ENCODE peak calls at places on chromosomes 1 and 21, in seven cellular contexts. One of them, this sample, is unnamed.

GRCh38 chr21:34703566-34703965 is 34.8 kb downstream of the CLIC6 start:
- DNase-seq in right atrium auricular region: no peak
- DNase-seq in GM23338: no peak
- DNase-seq in aorta: no peak
- DNase-seq in mammary epithelial cell: no peak
- DNase-seq in hepatocyte: no peak
- DNase-seq in upper lobe of right lung: no peak
- DNase-seq in this sample: no peak

GRCh38 chr1:23622284-23622683 is 63.0 kb upstream of the ID3 start:
- DNase-seq in right atrium auricular region: no peak
- DNase-seq in GM23338: no peak
- DNase-seq in aorta: no peak
- DNase-seq in mammary epithelial cell: no peak
- DNase-seq in hepatocyte: no peak
- DNase-seq in upper lobe of right lung: no peak
- DNase-seq in this sample: no peak

GRCh38 chr1:169475806-169476205 is 9.9 kb downstream of the SLC19A2 start:
- DNase-seq in right atrium auricular region: no peak
- DNase-seq in GM23338: no peak
- DNase-seq in aorta: no peak
- DNase-seq in mammary epithelial cell: no peak
- DNase-seq in hepatocyte: no peak
- DNase-seq in upper lobe of right lung: no peak
- DNase-seq in this sample: no peak

GRCh38 chr1:30793209-30793608 is 35.6 kb upstream of the LAPTM5 start:
- DNase-seq in right atrium auricular region: no peak
- DNase-seq in GM23338: no peak
- DNase-seq in aorta: no peak
- DNase-seq in mammary epithelial cell: no peak
- DNase-seq in hepatocyte: no peak
- DNase-seq in upper lobe of right lung: no peak
- DNase-seq in this sample: no peak

GRCh38 chr1:169762699-169763098 is 28.8 kb upstream of the SELE start:
- DNase-seq in right atrium auricular region: no peak
- DNase-seq in GM23338: no peak
- DNase-seq in aorta: no peak
- DNase-seq in mammary epithelial cell: no peak
- DNase-seq in hepatocyte: no peak
- DNase-seq in upper lobe of right lung: no peak
- DNase-seq in this sample: no peak

GRCh38 chr1:11412166-11412565 is 66.8 kb upstream of the DISP3 start:
- DNase-seq in right atrium auricular region: no peak
- DNase-seq in GM23338: no peak
- DNase-seq in aorta: no peak
- DNase-seq in mammary epithelial cell: no peak
- DNase-seq in hepatocyte: no peak
- DNase-seq in upper lobe of right lung: no peak
- DNase-seq in this sample: no peak

GRCh38 chr1:204565617-204566582 is 49.7 kb downstream of the MDM4 start:
- DNase-seq in right atrium auricular region: no peak
- DNase-seq in GM23338: peak; percentile 88
- DNase-seq in aorta: no peak
- DNase-seq in mammary epithelial cell: peak; percentile 71
- DNase-seq in hepatocyte: peak; percentile 85
- DNase-seq in upper lobe of right lung: no peak
- DNase-seq in this sample: peak; percentile 32

GRCh38 chr1:53600486-53600885 is 138.5 kb downstream of the GLIS1 start:
- DNase-seq in right atrium auricular region: no peak
- DNase-seq in GM23338: no peak
- DNase-seq in aorta: peak; percentile 13
- DNase-seq in mammary epithelial cell: no peak
- DNase-seq in hepatocyte: no peak
- DNase-seq in upper lobe of right lung: peak; percentile 29
- DNase-seq in this sample: no peak

GRCh38 chr1:66261370-66261769 is 272.6 kb upstream of the SGIP1 start:
- DNase-seq in right atrium auricular region: no peak
- DNase-seq in GM23338: no peak
- DNase-seq in aorta: no peak
- DNase-seq in mammary epithelial cell: peak; percentile 76
- DNase-seq in hepatocyte: no peak
- DNase-seq in upper lobe of right lung: no peak
- DNase-seq in this sample: no peak

GRCh38 chr1:42176902-42177519 is 12.5 kb upstream of the GUCA2A start:
- DNase-seq in right atrium auricular region: no peak
- DNase-seq in GM23338: peak; percentile 89
- DNase-seq in aorta: no peak
- DNase-seq in mammary epithelial cell: peak; percentile 39
- DNase-seq in hepatocyte: peak; percentile 66
- DNase-seq in upper lobe of right lung: peak; percentile 54
- DNase-seq in this sample: no peak

GRCh38 chr1:181718034-181718433 is 234.7 kb downstream of the CACNA1E start:
- DNase-seq in right atrium auricular region: no peak
- DNase-seq in GM23338: no peak
- DNase-seq in aorta: no peak
- DNase-seq in mammary epithelial cell: no peak
- DNase-seq in hepatocyte: no peak
- DNase-seq in upper lobe of right lung: no peak
- DNase-seq in this sample: no peak

GRCh38 chr1:27257155-27257554 is 22.7 kb downstream of the WDTC1 start:
- DNase-seq in right atrium auricular region: no peak
- DNase-seq in GM23338: no peak
- DNase-seq in aorta: no peak
- DNase-seq in mammary epithelial cell: no peak
- DNase-seq in hepatocyte: no peak
- DNase-seq in upper lobe of right lung: no peak
- DNase-seq in this sample: no peak

GRCh38 chr1:201791051-201791774 is 37.7 kb upstream of the IPO9 start:
- DNase-seq in right atrium auricular region: peak; percentile 53
- DNase-seq in GM23338: no peak
- DNase-seq in aorta: no peak
- DNase-seq in mammary epithelial cell: no peak
- DNase-seq in hepatocyte: no peak
- DNase-seq in upper lobe of right lung: no peak
- DNase-seq in this sample: peak; percentile 23

GRCh38 chr1:43651188-43651587 is 1.2 kb downstream of the KDM4A start:
- DNase-seq in right atrium auricular region: no peak
- DNase-seq in GM23338: no peak
- DNase-seq in aorta: no peak
- DNase-seq in mammary epithelial cell: peak; percentile 31
- DNase-seq in hepatocyte: no peak
- DNase-seq in upper lobe of right lung: no peak
- DNase-seq in this sample: no peak

GRCh38 chr1:21706151-21706835 is 37.1 kb upstream of the RAP1GAP start:
- DNase-seq in right atrium auricular region: no peak
- DNase-seq in GM23338: peak; percentile 75
- DNase-seq in aorta: no peak
- DNase-seq in mammary epithelial cell: no peak
- DNase-seq in hepatocyte: peak; percentile 9
- DNase-seq in upper lobe of right lung: no peak
- DNase-seq in this sample: peak; percentile 10

GRCh38 chr1:204904228-204904810 is 33.7 kb downstream of the NFASC start:
- DNase-seq in right atrium auricular region: no peak
- DNase-seq in GM23338: no peak
- DNase-seq in aorta: no peak
- DNase-seq in mammary epithelial cell: no peak
- DNase-seq in hepatocyte: no peak
- DNase-seq in upper lobe of right lung: no peak
- DNase-seq in this sample: no peak

GRCh38 chr21:43361493-43362296 is 65.2 kb downstream of the SIK1 start:
- DNase-seq in right atrium auricular region: peak; percentile 85
- DNase-seq in GM23338: peak; percentile 25
- DNase-seq in aorta: no peak
- DNase-seq in mammary epithelial cell: peak; percentile 93
- DNase-seq in hepatocyte: peak; percentile 52
- DNase-seq in upper lobe of right lung: no peak
- DNase-seq in this sample: no peak

GRCh38 chr21:29462475-29462874 is 163.8 kb downstream of the BACH1 start:
- DNase-seq in right atrium auricular region: no peak
- DNase-seq in GM23338: no peak
- DNase-seq in aorta: no peak
- DNase-seq in mammary epithelial cell: no peak
- DNase-seq in hepatocyte: no peak
- DNase-seq in upper lobe of right lung: no peak
- DNase-seq in this sample: no peak

GRCh38 chr1:53765656-53766055 is 26.7 kb upstream of the GLIS1 start:
- DNase-seq in right atrium auricular region: no peak
- DNase-seq in GM23338: no peak
- DNase-seq in aorta: no peak
- DNase-seq in mammary epithelial cell: peak; percentile 11
- DNase-seq in hepatocyte: no peak
- DNase-seq in upper lobe of right lung: no peak
- DNase-seq in this sample: peak; percentile 41

GRCh38 chr1:229594227-229595008 is 31.5 kb downstream of the TAF5L start:
- DNase-seq in right atrium auricular region: no peak
- DNase-seq in GM23338: no peak
- DNase-seq in aorta: no peak
- DNase-seq in mammary epithelial cell: no peak
- DNase-seq in hepatocyte: no peak
- DNase-seq in upper lobe of right lung: no peak
- DNase-seq in this sample: no peak

GRCh38 chr1:206705744-206706297 is 21.1 kb downstream of the MAPKAPK2 start:
- DNase-seq in right atrium auricular region: no peak
- DNase-seq in GM23338: no peak
- DNase-seq in aorta: no peak
- DNase-seq in mammary epithelial cell: no peak
- DNase-seq in hepatocyte: no peak
- DNase-seq in upper lobe of right lung: no peak
- DNase-seq in this sample: no peak

GRCh38 chr1:206706806-206707205 is 22.1 kb downstream of the MAPKAPK2 start:
- DNase-seq in right atrium auricular region: no peak
- DNase-seq in GM23338: no peak
- DNase-seq in aorta: no peak
- DNase-seq in mammary epithelial cell: no peak
- DNase-seq in hepatocyte: no peak
- DNase-seq in upper lobe of right lung: peak; percentile 52
- DNase-seq in this sample: no peak

GRCh38 chr1:206705187-206705586 is 20.5 kb downstream of the MAPKAPK2 start:
- DNase-seq in right atrium auricular region: peak; percentile 73
- DNase-seq in GM23338: peak; percentile 30
- DNase-seq in aorta: no peak
- DNase-seq in mammary epithelial cell: no peak
- DNase-seq in hepatocyte: peak; percentile 52
- DNase-seq in upper lobe of right lung: peak; percentile 62
- DNase-seq in this sample: peak; percentile 83

GRCh38 chr1:206708058-206708457 is 23.4 kb downstream of the MAPKAPK2 start:
- DNase-seq in right atrium auricular region: no peak
- DNase-seq in GM23338: peak; percentile 47
- DNase-seq in aorta: no peak
- DNase-seq in mammary epithelial cell: no peak
- DNase-seq in hepatocyte: no peak
- DNase-seq in upper lobe of right lung: peak; percentile 59
- DNase-seq in this sample: no peak

GRCh38 chr1:206706298-206706791 is 21.6 kb downstream of the MAPKAPK2 start:
- DNase-seq in right atrium auricular region: peak; percentile 75
- DNase-seq in GM23338: peak; percentile 47
- DNase-seq in aorta: peak; percentile 94
- DNase-seq in mammary epithelial cell: no peak
- DNase-seq in hepatocyte: peak; percentile 40
- DNase-seq in upper lobe of right lung: peak; percentile 37
- DNase-seq in this sample: peak; percentile 99
- H3K4me3 ChIP-seq in right atrium auricular region: no peak overlapping the region
- H3K4me3 ChIP-seq in GM23338: no peak overlapping the region
- H3K4me3 ChIP-seq in aorta: no peak overlapping the region
- H3K4me3 ChIP-seq in mammary epithelial cell: no peak overlapping the region
- H3K4me3 ChIP-seq in hepatocyte: no peak overlapping the region
- H3K4me3 ChIP-seq in upper lobe of right lung: no peak overlapping the region
- H3K4me3 ChIP-seq in this sample: no peak overlapping the region

DNA sequence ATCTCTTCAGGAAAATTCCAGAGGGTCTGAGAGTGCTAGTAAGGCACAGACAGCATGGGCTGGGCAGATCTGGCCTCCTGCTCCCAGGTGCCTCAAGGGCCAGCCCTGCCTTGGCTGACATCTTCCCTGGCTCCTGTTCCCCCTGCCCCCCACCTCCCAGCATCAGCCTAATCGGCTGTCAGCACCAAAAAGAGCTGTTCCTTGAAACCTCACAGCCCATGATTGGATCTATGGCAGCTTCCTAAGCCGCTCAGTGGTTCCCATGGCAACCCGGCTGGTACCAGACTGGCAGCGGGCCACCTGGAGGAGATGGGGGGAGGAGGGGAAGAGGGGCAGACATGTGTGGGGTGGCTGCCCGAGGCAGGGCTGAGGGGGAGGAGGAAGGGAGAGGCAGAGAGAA is 96.0 kb downstream of the VWA5B1 start:
- DNase-seq in right atrium auricular region: no peak
- DNase-seq in GM23338: peak; percentile 47
- DNase-seq in aorta: no peak
- DNase-seq in mammary epithelial cell: no peak
- DNase-seq in hepatocyte: no peak
- DNase-seq in upper lobe of right lung: no peak
- DNase-seq in this sample: no peak
- H3K4me3 ChIP-seq in right atrium auricular region: no peak overlapping the region
- H3K4me3 ChIP-seq in GM23338: no peak overlapping the region
- H3K4me3 ChIP-seq in aorta: no peak overlapping the region
- H3K4me3 ChIP-seq in mammary epithelial cell: no peak overlapping the region
- H3K4me3 ChIP-seq in hepatocyte: no peak overlapping the region
- H3K4me3 ChIP-seq in upper lobe of right lung: no peak overlapping the region
- H3K4me3 ChIP-seq in this sample: no peak overlapping the region

GRCh38 chr1:243316366-243316989 is 60.6 kb downstream of the SDCCAG8 start:
- DNase-seq in right atrium auricular region: no peak
- DNase-seq in GM23338: peak; percentile 59
- DNase-seq in aorta: no peak
- DNase-seq in mammary epithelial cell: no peak
- DNase-seq in hepatocyte: no peak
- DNase-seq in upper lobe of right lung: no peak
- DNase-seq in this sample: no peak
- H3K4me3 ChIP-seq in right atrium auricular region: no peak overlapping the region
- H3K4me3 ChIP-seq in GM23338: peak overlapping the region; percentile 28
- H3K4me3 ChIP-seq in aorta: no peak overlapping the region
- H3K4me3 ChIP-seq in mammary epithelial cell: no peak overlapping the region
- H3K4me3 ChIP-seq in hepatocyte: no peak overlapping the region
- H3K4me3 ChIP-seq in upper lobe of right lung: no peak overlapping the region
- H3K4me3 ChIP-seq in this sample: no peak overlapping the region

DNA sequence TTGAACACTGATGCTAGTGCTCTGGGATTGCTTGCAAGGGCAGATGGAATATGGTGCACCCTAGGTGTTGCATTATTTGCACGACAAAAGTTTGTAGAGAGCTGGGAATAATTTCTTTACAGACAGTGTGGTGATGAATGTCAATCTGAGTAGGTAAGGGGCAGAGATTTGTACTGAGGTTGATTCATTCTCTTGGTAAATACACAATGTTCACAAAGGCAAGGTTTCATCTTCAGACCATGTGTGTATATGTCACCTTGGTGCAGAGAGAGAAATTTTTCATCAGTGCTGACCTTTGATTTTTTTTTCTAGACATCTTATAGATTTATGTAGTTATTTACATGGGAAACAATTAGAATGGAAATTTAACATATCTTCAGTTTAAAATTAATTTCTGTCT is 5.0 kb downstream of the PTPRC start:
- DNase-seq in right atrium auricular region: no peak
- DNase-seq in GM23338: no peak
- DNase-seq in aorta: no peak
- DNase-seq in mammary epithelial cell: no peak
- DNase-seq in hepatocyte: no peak
- DNase-seq in upper lobe of right lung: no peak
- DNase-seq in this sample: no peak
- H3K4me3 ChIP-seq in right atrium auricular region: no peak overlapping the region
- H3K4me3 ChIP-seq in GM23338: no peak overlapping the region
- H3K4me3 ChIP-seq in aorta: no peak overlapping the region
- H3K4me3 ChIP-seq in mammary epithelial cell: no peak overlapping the region
- H3K4me3 ChIP-seq in hepatocyte: no peak overlapping the region
- H3K4me3 ChIP-seq in upper lobe of right lung: peak overlapping the region; percentile 8
- H3K4me3 ChIP-seq in this sample: no peak overlapping the region

This sample was measured in skeletal muscle cell.